ENCODE peak calls at places on chromosomes 11 and 22, in four cellular contexts. J is tibial artery, P is tibial nerve, K is ovary. D is an unnamed sample.

GRCh38 chr11:44992181-44992582 is 41.5 kb upstream of the TP53I11 start:
- DNase-seq in J (no peak), P (no peak), K (no peak), D (no peak)

GRCh38 chr11:76266269-76266668 is 60.0 kb upstream of the WNT11 start:
- DNase-seq in P (no peak), K (no peak), J (peak; percentile 79), D (no peak)

GRCh38 chr11:5603326-5603725 is 6.9 kb downstream of the TRIM6 start:
- DNase-seq in P (no peak), K (no peak), J (no peak), D (no peak)

GRCh38 chr11:1326435-1327063 is 17.1 kb upstream of the TOLLIP start:
- DNase-seq in J (no peak), K (no peak), P (no peak), D (no peak)

GRCh38 chr11:115784796-115785521 is 280.7 kb upstream of the CADM1 start:
- DNase-seq in P (no peak), J (no peak), K (no peak), D (peak; percentile 36)

GRCh38 chr11:76666408-76666807 is 4.1 kb downstream of the LRRC32 start:
- DNase-seq in K (peak; percentile 52), J (peak; percentile 54), P (peak; percentile 23), D (peak; percentile 26)

GRCh38 chr22:26134654-26135330 is 34.5 kb upstream of the SEZ6L start:
- DNase-seq in P (no peak), J (no peak), K (no peak), D (peak; percentile 11)

GRCh38 chr11:112625816-112626215 is 335.4 kb upstream of the NCAM1 start:
- DNase-seq in J (no peak), K (no peak), P (no peak), D (no peak)

GRCh38 chr11:12118940-12119339 is 8.6 kb downstream of the MICAL2 start:
- DNase-seq in K (peak; percentile 60), J (no peak), P (no peak), D (no peak)

GRCh38 chr22:36862251-36863242 is 1.7 kb downstream of the NCF4 start:
- DNase-seq in K (no peak), P (no peak), J (peak; percentile 44), D (no peak)

GRCh38 chr11:103051986-103052385 is 40.0 kb downstream of the DCUN1D5 start:
- DNase-seq in K (no peak), P (no peak), J (no peak), D (no peak)

GRCh38 chr22:19471572-19471971 is 7.4 kb downstream of the UFD1 start:
- DNase-seq in P (no peak), J (no peak), K (no peak), D (no peak)

GRCh38 chr11:35323076-35323868 is 96.1 kb downstream of the SLC1A2 start:
- DNase-seq in P (no peak), K (no peak), J (no peak), D (no peak)

GRCh38 chr11:12674936-12675696 is 895 bp downstream of the TEAD1 start:
- DNase-seq in K (peak; percentile 61), J (peak; percentile 35), P (peak; percentile 23), D (no peak)

GRCh38 chr22:27670701-27671412 is 130.7 kb downstream of the MN1 start:
- DNase-seq in K (no peak), J (no peak), P (no peak), D (no peak)

GRCh38 chr22:47550524-47551437 is 788.3 kb downstream of the TBC1D22A start:
- DNase-seq in J (no peak), K (no peak), P (no peak), D (no peak)

GRCh38 chr22:47547239-47547661 is 784.8 kb downstream of the TBC1D22A start:
- DNase-seq in K (no peak), P (no peak), J (no peak), D (no peak)

GRCh38 chr22:47549741-47550340 is 787.4 kb downstream of the TBC1D22A start:
- DNase-seq in P (no peak), K (no peak), J (no peak), D (no peak)

GRCh38 chr22:47548953-47549740 is 786.7 kb downstream of the TBC1D22A start:
- DNase-seq in P (no peak), J (no peak), K (no peak), D (no peak)

DNA sequence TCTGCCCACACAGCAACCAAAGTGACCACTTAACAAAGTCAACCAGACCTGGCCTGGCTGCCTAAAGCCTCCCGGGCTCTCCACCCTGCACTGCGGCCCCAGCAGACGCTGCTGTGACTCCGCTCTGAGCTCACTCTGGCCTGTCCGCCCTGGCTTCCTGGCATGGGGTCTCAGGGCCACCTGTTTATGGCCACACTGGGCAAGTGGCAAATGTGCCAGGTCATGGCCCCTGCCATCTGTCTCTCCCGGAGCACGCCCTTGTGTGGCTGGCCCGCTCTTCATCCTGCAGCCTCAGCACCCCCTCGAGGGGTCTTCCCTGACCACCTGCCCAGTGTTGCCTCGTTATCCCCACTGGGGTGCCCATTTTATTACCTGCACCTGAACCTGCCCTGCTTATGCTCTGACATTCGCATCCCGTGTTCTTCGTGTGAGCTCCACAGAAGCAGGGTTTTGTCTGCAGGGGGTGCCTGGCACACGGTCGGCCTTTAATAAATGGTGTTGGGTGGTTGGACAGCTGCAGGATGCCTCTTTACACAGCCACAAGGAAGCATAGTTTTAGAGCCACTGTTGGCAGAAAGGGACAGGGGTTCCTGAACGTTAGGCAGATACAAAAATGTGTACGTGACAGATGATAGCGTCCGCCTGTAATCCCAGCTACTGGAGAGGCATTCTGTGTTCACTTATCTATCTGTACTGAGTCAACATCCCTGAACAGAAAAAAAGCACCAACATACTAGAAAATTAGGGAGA is 785.6 kb downstream of the TBC1D22A start:
- DNase-seq in P (no peak), J (no peak), K (no peak), D (no peak)
- H3K9me3 ChIP-seq in P (no peaks in the 10 kb centered on the region), J (peaks cover 3% of the 10 kb centered on the region), K (no peaks in the 10 kb centered on the region), D (no peaks in the 10 kb centered on the region)

DNA sequence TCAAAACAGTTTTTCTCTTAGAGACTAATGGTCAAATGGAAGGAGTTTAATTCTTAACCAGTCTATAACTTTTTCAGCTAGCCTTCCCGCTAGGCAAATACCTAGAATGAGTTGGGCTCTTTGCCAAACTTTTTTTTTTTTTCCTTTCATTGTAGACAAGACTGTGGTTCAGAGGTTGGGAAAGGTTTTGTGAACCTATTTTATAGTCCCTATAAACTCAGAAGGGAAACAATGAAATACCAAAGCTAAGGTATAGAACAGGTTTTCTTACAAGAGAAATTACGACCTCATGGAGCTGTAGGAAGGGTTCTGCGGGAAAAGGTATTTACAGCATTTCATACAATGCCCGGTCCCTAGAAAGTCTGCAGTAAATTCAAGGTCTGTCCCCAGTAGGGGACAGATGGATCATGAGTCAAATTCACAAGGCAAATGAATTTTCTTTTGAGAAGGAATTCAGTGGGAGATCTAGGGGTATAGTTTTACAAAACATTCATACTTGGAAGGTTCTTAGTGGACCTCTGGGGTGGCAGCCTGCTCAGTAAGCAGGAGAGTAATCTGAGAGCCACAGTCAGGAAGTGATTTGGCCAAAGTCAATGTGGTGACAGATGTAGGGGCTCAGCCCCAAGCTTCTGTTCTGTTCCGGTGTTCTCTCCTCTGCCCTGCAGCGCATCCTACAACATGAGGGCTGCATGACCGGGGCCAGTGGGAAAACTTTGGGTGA is 146.8 kb downstream of the DBX1 start:
- DNase-seq in J (no peak), P (no peak), K (no peak), D (no peak)
- H3K4me1 ChIP-seq in J (peaks cover 12% of the 10 kb centered on the region), P (no peaks in the 10 kb centered on the region), K (peaks cover 6% of the 10 kb centered on the region), D (no peaks in the 10 kb centered on the region)

DNA sequence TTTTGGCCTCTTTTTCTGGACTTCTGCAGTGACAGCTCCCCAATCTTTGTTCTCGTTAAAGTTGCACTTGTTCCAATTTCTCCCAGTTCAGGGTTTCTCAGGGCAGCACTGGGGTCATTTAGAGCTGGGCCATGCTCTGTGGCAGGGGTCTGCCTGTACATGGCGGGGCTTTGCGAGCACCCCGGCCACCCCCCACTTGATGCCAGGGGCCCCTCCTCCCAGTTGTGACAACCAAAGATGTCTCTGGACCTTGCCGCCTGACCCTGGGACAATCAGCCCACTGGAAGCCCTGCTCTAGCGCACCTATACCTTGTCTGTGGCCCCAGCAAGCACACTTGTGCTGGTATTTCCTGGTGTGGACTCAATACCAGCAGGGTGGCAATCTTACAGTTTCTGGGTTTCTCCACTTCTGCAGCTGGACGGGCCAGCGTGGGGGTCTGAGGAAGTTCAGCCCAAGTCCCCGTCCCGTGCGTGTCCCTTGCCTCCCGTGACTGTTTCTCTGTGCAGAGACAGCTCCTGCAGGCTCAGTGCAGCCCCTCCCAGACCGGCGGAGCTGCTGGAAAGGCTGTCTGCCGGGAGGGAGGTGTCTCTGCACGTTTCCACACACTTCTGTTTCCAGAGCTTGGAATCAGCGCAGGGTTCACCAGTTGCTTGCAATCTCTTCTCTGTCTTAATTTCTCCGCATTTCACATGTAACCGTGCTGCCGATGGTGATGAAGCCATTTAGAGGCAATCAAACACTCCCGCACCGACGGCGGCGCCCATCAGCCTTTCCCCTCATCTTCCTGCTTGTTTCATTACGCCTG is 1328.9 kb downstream of the BRD1 start:
- DNase-seq in J (no peak), P (no peak), K (no peak), D (no peak)
- H3K27me3 ChIP-seq in J (no peaks in the 10 kb centered on the region), P (no peaks in the 10 kb centered on the region), K (no peaks in the 10 kb centered on the region), D (no peaks in the 10 kb centered on the region)

GRCh38 chr11:134562176-134562575 is 150.1 kb upstream of the B3GAT1 start:
- DNase-seq in K (no peak), J (no peak), P (no peak), D (no peak)

GRCh38 chr11:134559617-134559992 is 147.6 kb upstream of the B3GAT1 start:
- DNase-seq in P (no peak), K (no peak), J (no peak), D (no peak)

GRCh38 chr11:134560066-134560465 is 148.0 kb upstream of the B3GAT1 start:
- DNase-seq in J (no peak), K (no peak), P (no peak), D (no peak)

GRCh38 chr11:134561348-134561720 is 149.3 kb upstream of the B3GAT1 start:
- DNase-seq in K (no peak), J (no peak), P (no peak), D (no peak)

GRCh38 chr11:134560566-134561347 is 148.7 kb upstream of the B3GAT1 start:
- DNase-seq in J (no peak), K (no peak), P (no peak), D (no peak)
- H3K9me3 ChIP-seq in J (no peaks in the 10 kb centered on the region), K (no peaks in the 10 kb centered on the region), P (no peaks in the 10 kb centered on the region), D (no peaks in the 10 kb centered on the region)

DNA sequence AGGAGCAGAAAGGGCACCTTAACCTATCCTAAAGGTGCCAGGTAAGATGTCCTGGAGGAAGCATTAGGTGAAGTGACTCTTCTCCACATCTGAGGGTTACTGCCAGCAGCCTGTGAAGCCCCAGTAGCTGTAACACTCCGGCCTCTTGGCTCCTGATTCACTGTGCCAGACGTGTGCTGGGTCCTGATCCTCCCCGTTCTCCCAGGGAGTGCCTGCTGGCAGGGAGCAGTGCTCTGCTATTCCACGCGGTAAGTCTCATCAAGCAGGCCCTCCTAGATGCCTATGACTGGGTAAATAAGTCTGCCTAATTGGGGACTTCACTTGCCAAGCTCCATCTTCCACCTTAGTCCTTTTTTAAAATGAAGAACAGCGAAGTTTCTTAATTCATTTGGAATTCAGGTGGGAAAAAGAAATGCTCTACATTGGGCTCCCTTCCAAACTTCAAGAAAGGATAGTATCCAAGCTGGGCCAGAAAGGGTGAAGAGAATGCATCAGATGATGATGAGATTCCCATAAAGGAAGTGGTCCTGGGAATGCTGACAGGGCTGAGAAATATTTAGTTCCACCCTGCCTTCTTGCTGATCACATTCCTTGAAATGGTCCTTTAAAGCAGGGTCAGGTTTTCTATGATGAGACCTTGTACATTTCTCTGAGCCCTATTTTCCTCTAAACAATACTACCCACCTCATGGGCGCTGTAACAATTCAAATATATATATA is 188.0 kb downstream of the MAML2 start:
- DNase-seq in J (no peak), P (no peak), K (no peak), D (peak; percentile 33)
- H3K4me1 ChIP-seq in J (peaks cover 56% of the 10 kb centered on the region), P (peaks cover 43% of the 10 kb centered on the region), K (peaks cover 17% of the 10 kb centered on the region), D (peaks cover 26% of the 10 kb centered on the region)

D was measured in BE2C.